ENCODE peak calls at places on chromosomes 5 and 9, in eight cellular contexts. T is ACHN; S is K562; G is activated effector memory CD4-positive, alpha-beta T cell treated with Interleukin-2 at 50 U/mL for 16 hours; I is GF-D8; L is progenitor cell of endocrine pancreas; H is AG04449; O is A172. D is an unnamed sample.

GRCh38 chr9:90943341-90943740 is 141.7 kb downstream of the SYK start:
- DNase-seq in H (no peak), L (no peak), I (no peak), S (no peak), O (peak), T (no peak), G (no peak), D (no peak)

GRCh38 chr9:5429873-5430564 is 7.7 kb downstream of the PLGRKT start:
- DNase-seq in G (no peak), O (no peak), S (no peak), T (no peak), L (no peak), I (no peak), H (no peak), D (no peak)

GRCh38 chr5:159928122-159928960 is 12.1 kb downstream of the ADRA1B start:
- DNase-seq in T (peak), L (no peak), G (no peak), S (no peak), O (peak), H (no peak), I (no peak), D (no peak)

GRCh38 chr9:17060450-17060849 is 74.4 kb upstream of the CNTLN start:
- DNase-seq in S (no peak), L (no peak), T (no peak), G (no peak), I (no peak), O (no peak), H (no peak), D (no peak)

GRCh38 chr9:134206317-134207300 is 42.2 kb upstream of the RNU6ATAC start:
- DNase-seq in G (no peak), H (no peak), S (no peak), T (no peak), O (no peak), I (no peak), L (no peak), D (no peak)

GRCh38 chr9:136791466-136792276 is 527 bp downstream of the TMEM141 start:
- DNase-seq in G (peak), I (peak), S (peak), T (peak), O (peak), H (no peak), L (peak), D (no peak)

GRCh38 chr9:133635098-133635497 is 1.1 kb upstream of the DBH start:
- DNase-seq in L (no peak), I (no peak), O (no peak), T (no peak), G (no peak), S (no peak), H (no peak), D (no peak)

GRCh38 chr9:106897223-106897622 is 34.3 kb downstream of the ZNF462 start:
- DNase-seq in H (no peak), O (peak), S (no peak), I (no peak), T (no peak), L (no peak), G (no peak), D (no peak)

GRCh38 chr5:120160120-120160895 is 303.8 kb upstream of the PRR16 start:
- DNase-seq in L (no peak), O (peak), G (no peak), S (no peak), T (no peak), I (no peak), H (peak), D (no peak)

D was measured in CMK.